ENCODE peak calls at places on chromosomes 3 and 15, in seven cellular contexts. X is NCI-H345; I is cardiac septum; P is EL; U is HT1080; V is NK-92 treated with Interleukin-12 subunit alpha and Interleukin-12 subunit beta, amount 100 ng/mL, for 24 hours; H is Kasumi-1. K is an unnamed sample.

GRCh38 chr15:52765779-52766178 is 24.4 kb downstream of the ONECUT1 start:
- DNase-seq in X (no peak), I (no peak), P (no peak), U (no peak), V (no peak), H (no peak), K (no peak)

GRCh38 chr3:71532639-71533395 is 50.7 kb downstream of the FOXP1 start:
- DNase-seq in X (no peak), I (no peak), P (peak), U (peak), V (no peak), H (no peak), K (no peak)

GRCh38 chr3:103712320-103713008 is 1277.6 kb downstream of the ZPLD1 start:
- DNase-seq in X (no peak), I (no peak), P (peak), U (peak), V (no peak), H (peak), K (no peak)

GRCh38 chr15:92869977-92870644 is 30.0 kb upstream of the CHD2 start:
- DNase-seq in X (no peak), I (no peak), P (peak), U (no peak), V (no peak), H (no peak), K (no peak)

GRCh38 chr15:60634815-60635214 is 155.9 kb upstream of the ICE2 start:
- DNase-seq in X (no peak), I (no peak), P (no peak), U (no peak), V (no peak), H (no peak), K (no peak)

GRCh38 chr15:71199384-71200351 is 84.4 kb downstream of the THSD4 start:
- DNase-seq in X (no peak), I (no peak), P (peak), U (peak), V (no peak), H (no peak), K (no peak)

GRCh38 chr15:76898102-76898501 is 7.0 kb downstream of the SCAPER start:
- DNase-seq in X (no peak), I (no peak), P (no peak), U (no peak), V (no peak), H (no peak), K (no peak)

GRCh38 chr3:187963677-187964385 is 190.1 kb upstream of the LPP start:
- DNase-seq in X (no peak), I (no peak), P (no peak), U (no peak), V (no peak), H (peak), K (no peak)

GRCh38 chr3:8524656-8525399 is 23.2 kb downstream of the LMCD1 start:
- DNase-seq in X (no peak), I (no peak), P (no peak), U (no peak), V (no peak), H (no peak), K (no peak)

GRCh38 chr15:99437315-99438221 is 128.2 kb upstream of the MEF2A start:
- DNase-seq in X (no peak), I (peak), P (no peak), U (no peak), V (no peak), H (no peak), K (no peak)

GRCh38 chr3:63519426-63519825 is 133.0 kb upstream of the SNTN start:
- DNase-seq in X (no peak), I (no peak), P (peak), U (peak), V (no peak), H (no peak), K (no peak)

GRCh38 chr15:54083501-54083900 is 105.3 kb downstream of the UNC13C start:
- DNase-seq in X (no peak), I (no peak), P (no peak), U (no peak), V (no peak), H (no peak), K (no peak)

GRCh38 chr3:37626722-37627565 is 234.7 kb upstream of the CTDSPL start:
- DNase-seq in X (no peak), I (no peak), P (no peak), U (no peak), V (no peak), H (no peak), K (no peak)

GRCh38 chr3:71879089-71879488 is 94.1 kb upstream of the PROK2 start:
- DNase-seq in X (no peak), I (no peak), P (no peak), U (no peak), V (no peak), H (no peak), K (no peak)

GRCh38 chr3:81382470-81382869 is 379.0 kb downstream of the GBE1 start:
- DNase-seq in X (no peak), I (no peak), P (no peak), U (no peak), V (no peak), H (no peak), K (no peak)